ENCODE peak calls at places on chromosomes 6 and 20, in ten cellular contexts. O is GM12891, Y is K562, N is esophagus muscularis mucosa, H is HCT116, R is GM23338, V is GM12892, T is HL-60, P is spleen, I is stomach. U is an unnamed sample.

GRCh38 chr6:52507557-52508260 is 69.2 kb downstream of the TRAM2 start:
- DNase-seq in O (no peak), Y (no peak), N (no peak), H (no peak), R (no peak), V (no peak), T (no peak), P (no peak), I (no peak), U (no peak)

GRCh38 chr6:56065408-56065807 is 182.0 kb downstream of the COL21A1 start:
- DNase-seq in O (no peak), Y (no peak), N (no peak), H (no peak), R (no peak), V (no peak), T (no peak), P (no peak), I (no peak), U (no peak)

GRCh38 chr6:35044771-35045275 is 96.3 kb downstream of the TCP11 start:
- DNase-seq in O (no peak), Y (no peak), N (no peak), H (no peak), R (no peak), V (no peak), T (peak), P (no peak), I (no peak), U (no peak)

GRCh38 chr20:42886046-42886445 is 303.7 kb downstream of the PTPRT start:
- DNase-seq in O (no peak), Y (no peak), N (no peak), H (no peak), R (no peak), V (no peak), T (no peak), P (no peak), I (no peak), U (no peak)

GRCh38 chr6:166949533-166950442 is 6.6 kb downstream of the RNASET2 start:
- DNase-seq in O (no peak), Y (no peak), N (no peak), H (no peak), R (peak), V (no peak), T (no peak), P (peak), I (peak), U (no peak)

GRCh38 chr6:431986-432385 is 40.4 kb downstream of the IRF4 start:
- DNase-seq in O (no peak), Y (no peak), N (no peak), H (no peak), R (no peak), V (no peak), T (no peak), P (no peak), I (no peak), U (no peak)

GRCh38 chr20:15703171-15703911 is 869.9 kb downstream of the KIF16B start:
- DNase-seq in O (no peak), Y (no peak), N (no peak), H (no peak), R (no peak), V (no peak), T (no peak), P (no peak), I (no peak), U (no peak)

GRCh38 chr20:32360333-32360634 is 2.2 kb downstream of the ASXL1 start:
- DNase-seq in O (no peak), Y (no peak), N (no peak), H (no peak), R (no peak), V (no peak), T (no peak), P (no peak), I (no peak), U (no peak)

GRCh38 chr6:39882567-39882953 is 51.7 kb downstream of the MOCS1 start:
- DNase-seq in O (no peak), Y (no peak), N (no peak), H (no peak), R (peak), V (no peak), T (no peak), P (no peak), I (no peak), U (no peak)

GRCh38 chr20:35311409-35311808 is 19.2 kb upstream of the FAM83C start:
- DNase-seq in O (no peak), Y (peak), N (no peak), H (peak), R (peak), V (no peak), T (no peak), P (no peak), I (no peak), U (no peak)

GRCh38 chr6:13263669-13264068 is 64.7 kb downstream of the TBC1D7 start:
- DNase-seq in O (no peak), Y (no peak), N (no peak), H (no peak), R (no peak), V (no peak), T (no peak), P (no peak), I (no peak), U (no peak)

GRCh38 chr6:37340639-37340943 is 13.2 kb upstream of the RNF8 start:
- DNase-seq in O (no peak), Y (no peak), N (no peak), H (no peak), R (no peak), V (no peak), T (no peak), P (no peak), I (no peak), U (no peak)

GRCh38 chr6:28124971-28125353 is 553 bp downstream of the ZSCAN16 start:
- DNase-seq in O (no peak), Y (no peak), N (no peak), H (no peak), R (no peak), V (no peak), T (no peak), P (no peak), I (no peak), U (no peak)

GRCh38 chr6:143108278-143108677 is 47.6 kb downstream of the AIG1 start:
- DNase-seq in O (no peak), Y (no peak), N (no peak), H (no peak), R (no peak), V (no peak), T (no peak), P (no peak), I (no peak), U (no peak)

GRCh38 chr20:433300-433975 is 25.3 kb downstream of the RBCK1 start:
- DNase-seq in O (peak), Y (no peak), N (no peak), H (no peak), R (no peak), V (peak), T (no peak), P (no peak), I (no peak), U (no peak)

GRCh38 chr6:125307150-125307838 is 5.5 kb upstream of the HDDC2 start:
- DNase-seq in O (no peak), Y (peak), N (no peak), H (no peak), R (no peak), V (no peak), T (no peak), P (no peak), I (no peak), U (no peak)

DNA sequence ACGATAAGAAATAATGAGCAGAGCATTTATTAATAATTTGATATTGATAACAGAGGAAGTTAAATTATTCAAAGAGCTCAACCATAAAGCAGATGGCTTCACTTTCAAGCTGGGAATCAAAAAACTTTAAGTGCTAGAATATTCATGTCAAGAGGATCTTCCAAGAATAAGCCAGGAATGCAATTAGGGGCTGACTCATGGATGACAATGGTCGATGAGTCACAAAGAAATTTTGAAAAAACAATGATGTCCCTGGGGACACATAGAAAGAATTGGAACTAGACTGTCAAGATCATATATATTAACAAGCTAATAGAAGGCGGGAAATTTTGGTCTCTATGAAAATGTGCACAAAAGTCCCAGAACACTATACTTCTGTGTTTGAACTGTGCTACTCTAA is 304.1 kb downstream of the LAMA2 start:
- DNase-seq in O (no peak), Y (no peak), N (no peak), H (peak), R (no peak), V (no peak), T (no peak), P (no peak), I (no peak), U (no peak)
- TF ChIP-seq POLR2AphosphoS5 in O (no peak), Y (no peak), N (no peak), H (no peak), R (no peak), V (no peak), T (no peak), P (no peak), I (no peak), U (no peak)

DNA sequence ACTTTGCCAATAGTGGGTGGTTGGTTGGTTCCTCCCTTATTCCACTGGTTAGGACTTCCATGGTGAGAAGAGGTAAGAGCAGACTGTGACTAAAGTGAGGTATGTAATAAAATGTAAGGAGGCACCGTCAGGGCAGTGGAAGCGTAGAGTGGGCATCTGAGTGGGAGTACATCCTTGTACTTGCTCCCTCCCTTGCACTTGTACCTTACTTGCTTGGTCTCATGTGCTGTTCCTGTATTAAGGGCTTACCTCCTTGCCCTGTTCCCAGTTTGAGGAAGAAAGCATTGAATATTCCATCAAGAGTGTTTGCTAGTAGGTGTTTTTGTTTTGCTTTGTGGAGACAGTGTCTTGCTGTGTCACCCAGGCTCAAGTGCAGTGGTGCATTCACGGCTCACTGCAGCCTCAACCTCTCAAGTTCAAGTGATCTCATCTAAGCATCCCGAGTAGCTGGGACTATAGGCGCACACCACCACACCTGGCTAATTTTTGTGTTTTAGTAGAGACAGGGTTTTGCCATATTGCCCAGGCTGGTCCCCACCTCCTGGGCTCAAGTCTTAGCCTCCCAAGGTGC is 25.5 kb downstream of the AMD1 start:
- DNase-seq in O (no peak), Y (no peak), N (no peak), H (no peak), R (no peak), V (no peak), T (no peak), P (no peak), I (no peak), U (no peak)
- TF ChIP-seq POLR2AphosphoS5 in O (peak), Y (no peak), N (no peak), H (no peak), R (peak), V (peak), T (peak), P (no peak), I (no peak), U (peak)

DNA sequence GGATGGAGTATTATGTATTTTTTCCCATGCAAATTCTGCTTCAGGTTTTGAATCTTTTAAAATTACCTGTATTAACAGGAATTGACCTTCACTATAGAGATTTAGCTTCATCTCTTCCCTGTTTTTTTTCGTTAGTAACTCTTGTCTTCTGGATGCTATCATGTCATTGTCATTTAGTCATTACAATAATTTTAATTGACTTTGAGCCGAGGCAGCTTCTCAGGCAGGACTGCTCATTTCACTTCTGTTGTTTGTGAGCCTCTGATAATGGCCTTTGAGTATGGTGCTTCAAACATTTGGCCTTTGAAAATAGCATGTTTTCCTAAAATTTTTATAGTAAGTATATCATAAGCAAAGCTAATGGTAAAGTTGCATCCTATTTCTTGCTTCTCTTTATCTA is 375.1 kb upstream of the MMS22L start:
- DNase-seq in O (no peak), Y (no peak), N (no peak), H (no peak), R (no peak), V (no peak), T (no peak), P (no peak), I (no peak), U (no peak)
- TF ChIP-seq POLR2AphosphoS5 in O (no peak), Y (no peak), N (no peak), H (no peak), R (no peak), V (no peak), T (no peak), P (no peak), I (no peak), U (no peak)

GRCh38 chr6:113921299-113921904 is 49.5 kb downstream of the HDAC2 start:
- DNase-seq in O (no peak), Y (peak), N (no peak), H (no peak), R (no peak), V (no peak), T (no peak), P (no peak), I (no peak), U (no peak)

GRCh38 chr6:113924199-113924791 is 46.7 kb downstream of the HDAC2 start:
- DNase-seq in O (no peak), Y (no peak), N (no peak), H (no peak), R (no peak), V (no peak), T (no peak), P (no peak), I (no peak), U (no peak)

DNA sequence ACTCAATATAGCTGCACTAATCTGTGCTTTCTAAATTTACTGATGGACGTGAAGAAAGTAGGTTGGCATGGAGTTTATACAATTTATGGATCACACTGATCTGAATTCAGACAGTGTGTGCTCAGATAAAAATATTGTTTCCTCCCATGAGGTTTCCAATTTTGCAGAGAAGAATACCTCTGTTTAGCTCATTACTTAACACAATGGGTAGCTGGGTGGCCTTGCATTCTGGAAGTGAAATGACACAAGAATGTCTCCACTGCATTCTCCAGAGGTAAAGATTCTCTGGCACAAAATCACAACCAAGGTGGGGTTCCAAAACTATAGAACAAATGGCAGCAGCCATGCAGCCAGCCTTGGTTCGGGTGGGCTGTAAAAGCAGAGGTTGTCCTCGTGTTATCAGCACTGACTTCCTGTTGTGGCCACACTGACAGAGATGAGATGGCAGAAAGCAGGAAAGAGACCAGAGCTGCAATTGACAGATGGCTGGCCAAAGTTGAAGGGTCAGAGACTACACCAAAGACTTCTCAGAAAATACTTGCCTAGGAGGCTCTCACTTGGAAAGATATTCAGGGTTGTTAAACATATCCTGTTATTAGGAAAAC is 50.2 kb downstream of the HDAC2 start:
- DNase-seq in O (no peak), Y (peak), N (no peak), H (no peak), R (no peak), V (no peak), T (peak), P (no peak), I (no peak), U (no peak)
- TF ChIP-seq POLR2AphosphoS5 in O (no peak), Y (peak), N (no peak), H (no peak), R (no peak), V (no peak), T (no peak), P (no peak), I (no peak), U (no peak)